ENCODE peak calls at places on chromosomes 11 and 22, in four cellular contexts. H is amniotic stem cell, Q is anterior cingulate cortex, K is lower lobe of right lung. F is an unnamed sample.

GRCh38 chr22:35172452-35172851 is 84.8 kb upstream of the HMGXB4 start:
- DNase-seq in Q (no peak), H (no peak), K (no peak), F (peak; percentile 13)

GRCh38 chr11:33060271-33060670 is 20.9 kb downstream of the TCP11L1 start:
- DNase-seq in H (no peak), K (no peak), Q (no peak), F (no peak)

GRCh38 chr22:16957781-16958180 is 50.2 kb downstream of the GAB4 start:
- DNase-seq in H (no peak), K (no peak), Q (no peak), F (no peak)

GRCh38 chr11:69328231-69328630 is 34.3 kb downstream of the MYEOV start:
- DNase-seq in Q (no peak), K (no peak), H (no peak), F (no peak)

GRCh38 chr22:24102366-24103200 is 78.7 kb upstream of the SUSD2 start:
- DNase-seq in H (no peak), Q (no peak), K (peak; percentile 30), F (no peak)

GRCh38 chr22:39574779-39575551 is 4.4 kb downstream of the CACNA1I start:
- DNase-seq in K (no peak), Q (no peak), H (peak; percentile 75), F (peak; percentile 25)

GRCh38 chr22:36874731-36875130 is 13.9 kb downstream of the NCF4 start:
- DNase-seq in H (no peak), K (no peak), Q (no peak), F (no peak)

GRCh38 chr11:104033134-104033533 is 3.3 kb upstream of the DDI1 start:
- DNase-seq in K (no peak), H (no peak), Q (no peak), F (peak; percentile 58)

GRCh38 chr11:35474677-35475076 is 50.7 kb downstream of the PAMR1 start:
- DNase-seq in H (no peak), K (no peak), Q (no peak), F (no peak)

GRCh38 chr11:2890466-2891241 is 5.1 kb upstream of the CDKN1C start:
- DNase-seq in K (peak; percentile 81), H (no peak), Q (no peak), F (no peak)

GRCh38 chr11:91489989-91490388 is 734.6 kb upstream of the FAT3 start:
- DNase-seq in K (no peak), H (no peak), Q (no peak), F (no peak)

GRCh38 chr11:104823638-104824037 is 74.6 kb downstream of the CASP12 start:
- DNase-seq in Q (no peak), H (no peak), K (no peak), F (no peak)

GRCh38 chr22:26547426-26547825 is 35.2 kb upstream of the TFIP11 start:
- DNase-seq in H (no peak), Q (no peak), K (no peak), F (no peak)

GRCh38 chr11:126739499-126740145 is 260.9 kb downstream of the KIRREL3 start:
- DNase-seq in K (no peak), H (no peak), Q (no peak), F (no peak)

GRCh38 chr11:45022294-45023064 is 71.8 kb upstream of the TP53I11 start:
- DNase-seq in Q (no peak), H (no peak), K (no peak), F (peak; percentile 70)

GRCh38 chr11:11552688-11553087 is 69.1 kb downstream of the GALNT18 start:
- DNase-seq in H (no peak), K (peak; percentile 73), Q (no peak), F (no peak)